ENCODE peak calls at places on chromosomes 12 and 14, in nine cellular contexts. B is lung; Y is ovary; R is right lobe of liver; N is AG04449; A is heart left ventricle; M is CD8-positive, alpha-beta T cell; G is lower lobe of right lung; D is BE2C. V is an unnamed sample.

GRCh38 chr14:68346540-68347232 is 446.2 kb downstream of the ZFP36L1 start:
- DNase-seq in A (no peak), G (no peak), Y (no peak), N (no peak), R (no peak), B (no peak), D (no peak), M (no peak), V (no peak)

GRCh38 chr14:80491131-80491530 is 279.8 kb upstream of the DIO2 start:
- DNase-seq in A (peak), M (no peak), B (no peak), N (no peak), Y (peak), D (no peak), R (no peak), G (no peak), V (no peak)

GRCh38 chr14:51677276-51677675 is 25.6 kb downstream of the FRMD6 start:
- DNase-seq in R (no peak), Y (no peak), B (no peak), G (no peak), N (no peak), D (no peak), M (no peak), A (no peak), V (no peak)

GRCh38 chr12:89514751-89515150 is 9.8 kb downstream of the GALNT4 start:
- DNase-seq in B (no peak), G (no peak), N (no peak), Y (no peak), R (no peak), M (no peak), D (no peak), A (no peak), V (no peak)

GRCh38 chr14:92546347-92547053 is 32.9 kb downstream of the RIN3 start:
- DNase-seq in B (no peak), A (no peak), R (no peak), D (no peak), Y (no peak), M (no peak), G (no peak), N (no peak), V (no peak)

GRCh38 chr14:93759781-93760307 is 28.4 kb downstream of the PRIMA1 start:
- DNase-seq in A (peak), M (no peak), R (peak), D (peak), B (no peak), G (no peak), Y (peak), N (no peak), V (no peak)

GRCh38 chr14:82431031-82431430 is 897.4 kb upstream of the SEL1L start:
- DNase-seq in N (no peak), Y (no peak), G (no peak), B (no peak), R (no peak), M (no peak), A (no peak), D (no peak), V (no peak)

GRCh38 chr12:28811457-28811856 is 337.6 kb upstream of the FAR2 start:
- DNase-seq in D (peak), G (no peak), B (no peak), M (no peak), A (no peak), R (no peak), N (no peak), Y (no peak), V (no peak)

GRCh38 chr12:85076688-85077430 is 40.7 kb downstream of the LRRIQ1 start:
- DNase-seq in A (no peak), N (peak), G (no peak), D (no peak), B (no peak), M (no peak), R (no peak), Y (no peak), V (no peak)

GRCh38 chr12:53971129-53971528 is 1.8 kb upstream of the HOXC11 start:
- DNase-seq in R (no peak), N (no peak), A (no peak), Y (no peak), B (no peak), D (no peak), M (no peak), G (no peak), V (no peak)

GRCh38 chr12:85996280-85996679 is 122.2 kb downstream of the NTS start:
- DNase-seq in D (no peak), Y (no peak), G (no peak), R (no peak), M (no peak), B (no peak), N (no peak), A (no peak), V (no peak)

GRCh38 chr14:59347915-59348314 is 117.3 kb downstream of the GPR135 start:
- DNase-seq in A (no peak), B (no peak), D (no peak), R (no peak), N (no peak), Y (no peak), G (no peak), M (no peak), V (no peak)

GRCh38 chr14:104933721-104934379 is 9.2 kb downstream of the PLD4 start:
- DNase-seq in G (peak), D (no peak), A (peak), B (no peak), N (no peak), Y (no peak), M (no peak), R (no peak), V (no peak)

GRCh38 chr12:2375871-2376270 is 323.1 kb downstream of the CACNA1C start:
- DNase-seq in R (no peak), A (no peak), G (no peak), N (no peak), Y (no peak), D (no peak), B (no peak), M (no peak), V (no peak)

GRCh38 chr14:95346820-95347219 is 27.1 kb upstream of the CLMN start:
- DNase-seq in Y (no peak), D (no peak), G (no peak), A (no peak), B (no peak), N (no peak), M (no peak), R (no peak), V (no peak)

GRCh38 chr14:95345032-95345431 is 25.3 kb upstream of the CLMN start:
- DNase-seq in M (no peak), A (no peak), G (no peak), Y (no peak), R (no peak), D (no peak), B (no peak), N (no peak), V (no peak)

GRCh38 chr14:95346266-95346665 is 26.6 kb upstream of the CLMN start:
- DNase-seq in Y (no peak), R (no peak), G (no peak), A (no peak), B (no peak), M (no peak), N (no peak), D (no peak), V (no peak)

GRCh38 chr14:95349241-95349640 is 29.5 kb upstream of the CLMN start:
- DNase-seq in R (no peak), G (no peak), B (no peak), A (no peak), D (no peak), M (no peak), Y (no peak), N (no peak), V (no peak)

DNA sequence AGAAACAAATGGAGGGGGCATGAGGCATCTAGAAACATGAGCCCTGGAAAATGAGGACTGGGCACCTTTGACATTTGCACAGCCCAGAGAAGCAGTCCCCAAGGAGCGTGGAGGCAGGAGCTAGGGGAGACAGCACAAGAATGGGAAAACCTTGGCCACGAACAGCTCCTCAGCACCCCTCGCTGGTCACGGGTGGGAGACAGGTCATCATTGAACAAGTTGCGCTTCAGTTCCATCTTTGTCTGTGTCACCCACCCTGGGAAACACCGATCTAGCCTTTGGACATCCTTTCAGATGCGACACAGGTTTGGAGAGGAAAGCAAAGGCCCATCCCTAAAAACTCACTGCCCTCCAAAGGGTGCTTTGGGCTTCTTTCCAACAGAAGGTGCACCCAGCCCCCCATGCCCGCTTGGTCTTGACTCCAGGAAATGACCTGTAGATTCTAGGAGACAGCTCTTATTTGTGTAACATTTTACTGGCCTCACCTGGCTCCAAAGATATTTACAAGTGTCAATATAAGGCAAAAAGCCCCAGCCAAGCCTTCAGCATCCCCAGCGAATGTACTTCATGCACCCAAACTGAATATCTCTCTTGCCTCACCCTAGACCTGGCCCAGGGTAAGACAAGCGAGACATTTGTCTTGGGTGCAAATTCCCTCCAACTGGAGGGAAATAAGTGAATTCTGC is 28.8 kb upstream of the CLMN start:
- DNase-seq in A (no peak), R (no peak), D (no peak), Y (no peak), B (no peak), N (no peak), M (no peak), G (no peak), V (no peak)
- TF ChIP-seq CTCF in A (no peak), R (no peak), D (peak), Y (no peak), B (no peak), N (no peak), M (no peak), G (no peak), V (peak)

DNA sequence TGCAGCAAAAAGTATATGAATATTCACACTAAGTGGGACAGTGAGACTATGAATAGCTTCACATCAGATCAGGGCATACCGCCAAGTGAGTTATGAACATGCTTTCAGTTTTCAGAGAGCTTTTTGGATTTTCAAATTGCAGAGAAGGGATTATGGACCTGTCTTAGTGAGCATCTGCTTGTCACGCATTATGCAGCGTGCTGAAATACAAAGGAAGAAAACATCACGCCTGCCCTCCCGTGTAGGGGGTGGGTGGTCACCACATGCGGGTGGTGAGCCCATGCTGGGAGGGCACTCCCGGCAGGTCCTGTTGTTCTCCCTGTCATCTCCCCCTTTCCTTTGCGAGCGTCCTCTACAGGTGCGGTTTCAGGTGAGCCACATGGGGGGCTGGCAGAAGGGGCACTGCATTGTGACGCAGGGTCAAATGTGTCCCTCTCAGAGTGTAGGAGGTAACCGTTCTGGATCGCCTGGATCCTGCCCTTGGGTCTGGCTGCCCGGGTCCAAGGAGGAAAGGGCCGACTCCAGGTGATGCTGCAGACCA is 42.6 kb downstream of the TRAF3 start:
- DNase-seq in N (no peak), B (no peak), Y (no peak), G (no peak), D (no peak), R (no peak), M (no peak), A (no peak), V (no peak)
- H3K4me3 ChIP-seq in N (no peak), B (no peak), Y (no peak), G (no peak), D (no peak), R (no peak), M (no peak), A (no peak), V (peak)

GRCh38 chr14:90062852-90063539 is 1.2 kb downstream of the KCNK13 start:
- DNase-seq in Y (no peak), R (no peak), A (no peak), D (no peak), M (no peak), B (no peak), G (no peak), N (no peak), V (no peak)

GRCh38 chr14:90060965-90061848 is 587 bp upstream of the KCNK13 start:
- DNase-seq in N (no peak), Y (no peak), A (peak), B (no peak), D (peak), M (no peak), R (no peak), G (no peak), V (no peak)

GRCh38 chr14:90061849-90062794 is at the start of gene KCNK13:
- DNase-seq in G (peak), R (no peak), Y (no peak), A (no peak), M (no peak), B (no peak), N (no peak), D (peak), V (no peak)

GRCh38 chr14:90058876-90059458 is 2.8 kb upstream of the KCNK13 start:
- DNase-seq in D (no peak), M (no peak), B (no peak), N (no peak), G (no peak), A (no peak), R (no peak), Y (no peak), V (no peak)

DNA sequence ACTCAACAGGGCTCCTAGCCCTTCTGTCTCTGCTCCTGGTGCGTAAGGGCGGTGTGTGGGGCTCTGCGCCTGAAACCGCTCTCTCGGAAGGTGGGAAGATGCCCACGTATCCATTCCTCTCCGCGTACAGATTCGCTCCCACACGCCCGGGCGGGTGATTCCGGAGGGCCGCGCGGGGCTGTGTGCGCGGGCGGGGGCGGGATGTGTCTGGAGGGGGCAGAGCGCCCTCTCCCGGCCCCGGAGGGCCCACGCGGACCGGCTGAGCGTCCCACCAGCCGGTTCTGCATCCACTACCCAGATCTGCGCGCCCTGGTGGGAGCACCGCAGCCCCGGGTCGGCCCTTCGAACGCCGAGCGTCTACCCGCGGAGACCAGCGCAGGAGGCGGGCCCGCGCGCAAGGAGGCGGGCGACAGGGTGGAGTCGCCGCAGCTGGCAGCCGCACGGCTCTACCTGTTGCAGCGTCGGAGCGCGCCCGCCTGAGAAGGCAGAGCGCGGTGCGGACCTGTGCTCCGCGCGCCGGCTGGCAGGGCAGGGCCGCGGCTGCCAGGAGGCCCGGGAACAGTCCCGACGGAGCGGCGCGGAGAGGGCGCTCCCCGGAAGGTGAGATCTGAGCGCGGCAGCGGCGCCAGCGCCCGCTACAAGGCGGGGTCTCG is 1.4 kb upstream of the KCNK13 start:
- DNase-seq in A (peak), Y (peak), G (peak), M (no peak), R (peak), B (no peak), D (peak), N (no peak), V (no peak)
- TF ChIP-seq CTCF in A (peak), Y (no peak), G (peak), M (peak), R (peak), B (no peak), D (peak), N (peak), V (peak)

DNA sequence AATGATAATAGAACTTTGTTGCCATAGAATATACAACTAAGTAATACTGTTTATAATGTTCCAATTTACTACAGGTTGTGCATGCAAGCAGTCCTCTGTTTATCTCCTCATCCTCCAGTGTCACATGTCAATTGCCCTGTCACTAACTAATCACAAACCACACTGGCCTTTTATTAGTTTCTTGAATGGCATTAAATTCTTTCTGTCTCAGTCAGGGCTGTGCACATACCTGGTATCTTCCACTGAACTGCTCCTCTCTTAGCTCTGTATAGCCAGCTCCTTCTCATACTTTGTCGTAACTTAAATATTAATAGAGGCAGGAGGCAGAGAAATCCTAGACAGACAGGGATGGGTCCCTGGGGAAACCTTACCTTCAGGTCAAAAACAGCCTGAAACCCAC is 24.0 kb downstream of the GABARAPL1 start:
- DNase-seq in N (no peak), G (no peak), B (no peak), R (no peak), Y (no peak), A (no peak), D (no peak), M (no peak), V (no peak)
- H3K4me3 ChIP-seq in N (no peak), G (no peak), B (no peak), R (no peak), Y (no peak), A (no peak), D (no peak), M (no peak), V (no peak)

DNA sequence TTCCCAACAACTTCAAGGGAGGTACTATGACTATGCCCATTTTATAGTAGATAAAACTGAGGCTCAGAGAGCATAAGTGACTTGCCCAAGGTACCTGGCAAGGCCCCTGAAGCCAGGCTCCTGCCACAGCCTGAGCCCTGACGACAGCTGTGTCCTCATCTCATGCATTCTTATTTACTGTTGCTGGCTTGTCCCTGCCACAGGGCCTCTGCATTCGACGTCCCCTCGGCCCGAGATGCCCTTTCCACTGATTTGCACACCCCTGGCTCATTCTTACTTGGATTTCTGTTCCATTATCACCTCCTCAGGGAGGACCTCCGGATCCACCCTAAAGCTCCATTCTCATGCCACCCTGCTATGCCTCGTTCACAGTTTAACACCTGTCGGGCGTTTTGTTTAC is 2.6 kb downstream of the TESC start:
- DNase-seq in D (no peak), A (no peak), B (no peak), N (no peak), R (no peak), G (peak), Y (no peak), M (no peak), V (no peak)
- TF ChIP-seq CTCF in D (no peak), A (no peak), B (no peak), N (no peak), R (no peak), G (no peak), Y (no peak), M (no peak), V (no peak)

DNA sequence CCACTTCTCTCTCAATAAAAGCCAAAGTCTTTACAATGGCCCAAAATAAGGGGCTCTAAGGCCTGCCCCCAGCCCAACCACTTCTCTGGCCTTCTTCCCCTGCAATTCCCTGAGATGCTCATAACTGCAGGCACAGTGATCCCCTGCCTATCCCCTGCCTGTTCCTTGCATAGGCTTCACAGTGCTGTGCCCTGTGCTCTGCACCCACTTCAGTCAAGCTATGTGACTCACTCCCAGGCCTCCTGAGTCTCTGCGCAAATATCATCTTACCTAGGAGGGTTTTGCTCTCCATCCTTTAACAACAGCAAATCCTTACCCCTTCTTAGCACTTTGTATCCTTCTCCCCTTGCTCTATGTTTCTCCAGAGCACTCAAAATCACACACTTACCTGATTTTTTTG is 242.2 kb downstream of the MSRB3 start:
- DNase-seq in G (no peak), Y (no peak), D (no peak), M (no peak), A (no peak), N (no peak), R (no peak), B (no peak), V (no peak)
- H3K4me3 ChIP-seq in G (no peak), Y (no peak), D (no peak), M (no peak), A (no peak), N (no peak), R (no peak), B (no peak), V (no peak)